ENCODE peak calls at places on chromosomes 11 and 22, in ten cellular contexts. P, A, H, S, N, V, Z, R, U and K are unnamed samples.

GRCh38 chr11:1652026-1652425 is 22.5 kb downstream of the KRTAP5-5 start:
- DNase-seq in P (no peak), A (no peak), H (no peak), S (no peak), N (no peak), V (no peak), Z (peak), R (no peak), U (peak), K (no peak)

GRCh38 chr11:91947215-91947614 is 277.4 kb upstream of the FAT3 start:
- DNase-seq in P (peak), A (peak), H (peak), S (no peak), N (peak), V (peak), Z (no peak), R (peak), U (no peak), K (peak)

GRCh38 chr22:35318346-35319215 is 18.9 kb downstream of the TOM1 start:
- DNase-seq in P (no peak), A (no peak), H (no peak), S (peak), N (no peak), V (no peak), Z (peak), R (no peak), U (no peak), K (no peak)

GRCh38 chr11:61524963-61525587 is 16.5 kb downstream of the LRRC10B start:
- DNase-seq in P (no peak), A (no peak), H (no peak), S (no peak), N (no peak), V (no peak), Z (no peak), R (no peak), U (no peak), K (no peak)

GRCh38 chr11:44955019-44955738 is 4.5 kb upstream of the TP53I11 start:
- DNase-seq in P (peak), A (peak), H (peak), S (no peak), N (peak), V (no peak), Z (peak), R (no peak), U (no peak), K (peak)

GRCh38 chr11:112128483-112129121 is 35.3 kb downstream of the IL18 start:
- DNase-seq in P (peak), A (peak), H (peak), S (no peak), N (peak), V (peak), Z (no peak), R (no peak), U (peak), K (peak)

GRCh38 chr22:30876925-30877553 is 91.5 kb downstream of the MORC2 start:
- DNase-seq in P (no peak), A (peak), H (peak), S (peak), N (peak), V (no peak), Z (no peak), R (no peak), U (no peak), K (no peak)

GRCh38 chr11:45739866-45740265 is 65.1 kb upstream of the SLC35C1 start:
- DNase-seq in P (no peak), A (no peak), H (no peak), S (no peak), N (no peak), V (no peak), Z (no peak), R (no peak), U (no peak), K (no peak)

GRCh38 chr11:11349870-11350325 is 3.2 kb downstream of the CSNK2A3 start:
- DNase-seq in P (peak), A (peak), H (peak), S (no peak), N (peak), V (no peak), Z (no peak), R (no peak), U (no peak), K (no peak)

GRCh38 chr11:48031602-48032001 is 51.2 kb downstream of the PTPRJ start:
- DNase-seq in P (no peak), A (no peak), H (no peak), S (no peak), N (no peak), V (no peak), Z (no peak), R (no peak), U (no peak), K (no peak)

GRCh38 chr11:94128171-94128745 is 383 bp upstream of the PANX1 start:
- DNase-seq in P (no peak), A (peak), H (peak), S (no peak), N (no peak), V (peak), Z (no peak), R (no peak), U (no peak), K (no peak)

GRCh38 chr11:59062602-59063529 is 23.2 kb upstream of the GLYATL1B start:
- DNase-seq in P (no peak), A (no peak), H (no peak), S (no peak), N (no peak), V (no peak), Z (no peak), R (peak), U (no peak), K (no peak)

GRCh38 chr11:104705475-104706195 is 192.6 kb downstream of the CASP12 start:
- DNase-seq in P (peak), A (no peak), H (peak), S (no peak), N (peak), V (peak), Z (no peak), R (no peak), U (no peak), K (no peak)

GRCh38 chr22:19723165-19723989 is at the start of gene GP1BB:
- DNase-seq in P (peak), A (no peak), H (no peak), S (no peak), N (peak), V (no peak), Z (no peak), R (no peak), U (no peak), K (no peak)

GRCh38 chr11:100920571-100920970 is 209.0 kb downstream of the PGR start:
- DNase-seq in P (peak), A (no peak), H (no peak), S (no peak), N (no peak), V (no peak), Z (no peak), R (no peak), U (no peak), K (peak)

GRCh38 chr11:108008656-108009496 is at the start of gene CUL5:
- DNase-seq in P (peak), A (peak), H (peak), S (peak), N (peak), V (peak), Z (peak), R (no peak), U (peak), K (peak)

GRCh38 chr11:110319501-110319900 is 23.1 kb upstream of the RDX start:
- DNase-seq in P (no peak), A (no peak), H (no peak), S (no peak), N (no peak), V (no peak), Z (no peak), R (no peak), U (no peak), K (no peak)

GRCh38 chr11:79304599-79305212 is 136.1 kb downstream of the TENM4 start:
- DNase-seq in P (no peak), A (peak), H (no peak), S (no peak), N (no peak), V (no peak), Z (no peak), R (no peak), U (no peak), K (no peak)

GRCh38 chr11:30876656-30877371 is 290.7 kb upstream of the MPPED2 start:
- DNase-seq in P (no peak), A (peak), H (no peak), S (peak), N (peak), V (no peak), Z (no peak), R (no peak), U (no peak), K (no peak)

GRCh38 chr22:36546092-36546804 is 17.3 kb upstream of the EIF3D start:
- DNase-seq in P (peak), A (peak), H (no peak), S (no peak), N (peak), V (peak), Z (no peak), R (no peak), U (no peak), K (peak)

GRCh38 chr22:27971926-27972325 is 52.9 kb upstream of the PITPNB start:
- DNase-seq in P (no peak), A (no peak), H (no peak), S (no peak), N (no peak), V (no peak), Z (no peak), R (no peak), U (no peak), K (no peak)

GRCh38 chr22:37036655-37037377 is 14.7 kb upstream of the KCTD17 start:
- DNase-seq in P (no peak), A (no peak), H (no peak), S (no peak), N (no peak), V (no peak), Z (no peak), R (no peak), U (no peak), K (no peak)

GRCh38 chr11:111460340-111460739 is 51.8 kb downstream of the BTG4 start:
- DNase-seq in P (no peak), A (no peak), H (no peak), S (no peak), N (no peak), V (no peak), Z (no peak), R (no peak), U (no peak), K (no peak)

GRCh38 chr11:113477321-113477720 is 2.1 kb upstream of the DRD2 start:
- DNase-seq in P (no peak), A (no peak), H (no peak), S (no peak), N (no peak), V (no peak), Z (no peak), R (no peak), U (no peak), K (no peak)

GRCh38 chr22:22071455-22071854 is 88.9 kb upstream of the TOP3B start:
- DNase-seq in P (no peak), A (no peak), H (no peak), S (no peak), N (no peak), V (no peak), Z (no peak), R (no peak), U (no peak), K (no peak)

GRCh38 chr11:35618497-35619029 is 303 bp downstream of the FJX1 start:
- DNase-seq in P (peak), A (no peak), H (no peak), S (no peak), N (peak), V (no peak), Z (peak), R (no peak), U (no peak), K (peak)

GRCh38 chr11:88174627-88175003 is 628 bp downstream of the RAB38 start:
- DNase-seq in P (peak), A (peak), H (peak), S (peak), N (peak), V (peak), Z (peak), R (peak), U (peak), K (peak)

GRCh38 chr11:9379046-9379445 is 5.4 kb upstream of the IPO7 start:
- DNase-seq in P (no peak), A (no peak), H (no peak), S (no peak), N (no peak), V (no peak), Z (no peak), R (no peak), U (no peak), K (no peak)

GRCh38 chr22:28710112-28710888 is 30.7 kb upstream of the TTC28 start:
- DNase-seq in P (peak), A (peak), H (no peak), S (no peak), N (peak), V (no peak), Z (no peak), R (no peak), U (no peak), K (peak)

GRCh38 chr22:50245214-50246072 is 620 bp upstream of the TUBGCP6 start:
- DNase-seq in P (no peak), A (no peak), H (no peak), S (peak), N (no peak), V (no peak), Z (no peak), R (no peak), U (no peak), K (peak)

GRCh38 chr22:50244420-50245213 is at the start of gene TUBGCP6:
- DNase-seq in P (peak), A (peak), H (peak), S (peak), N (peak), V (peak), Z (peak), R (no peak), U (peak), K (peak)

GRCh38 chr22:50247748-50248147 is 2.9 kb upstream of the TUBGCP6 start:
- DNase-seq in P (peak), A (peak), H (no peak), S (peak), N (peak), V (no peak), Z (no peak), R (no peak), U (no peak), K (no peak)

GRCh38 chr22:50248192-50249084 is 2.6 kb downstream of the HDAC10 start:
- DNase-seq in P (no peak), A (no peak), H (no peak), S (peak), N (no peak), V (no peak), Z (no peak), R (no peak), U (no peak), K (no peak)

GRCh38 chr22:50246242-50247175 is 1.7 kb upstream of the TUBGCP6 start:
- DNase-seq in P (peak), A (no peak), H (no peak), S (peak), N (no peak), V (no peak), Z (no peak), R (no peak), U (no peak), K (no peak)
- TF ChIP-seq CTCF in P (peak), A (no peak), H (no peak), S (no peak), N (peak), V (no peak), Z (no peak), R (no peak), U (no peak), K (peak)

DNA sequence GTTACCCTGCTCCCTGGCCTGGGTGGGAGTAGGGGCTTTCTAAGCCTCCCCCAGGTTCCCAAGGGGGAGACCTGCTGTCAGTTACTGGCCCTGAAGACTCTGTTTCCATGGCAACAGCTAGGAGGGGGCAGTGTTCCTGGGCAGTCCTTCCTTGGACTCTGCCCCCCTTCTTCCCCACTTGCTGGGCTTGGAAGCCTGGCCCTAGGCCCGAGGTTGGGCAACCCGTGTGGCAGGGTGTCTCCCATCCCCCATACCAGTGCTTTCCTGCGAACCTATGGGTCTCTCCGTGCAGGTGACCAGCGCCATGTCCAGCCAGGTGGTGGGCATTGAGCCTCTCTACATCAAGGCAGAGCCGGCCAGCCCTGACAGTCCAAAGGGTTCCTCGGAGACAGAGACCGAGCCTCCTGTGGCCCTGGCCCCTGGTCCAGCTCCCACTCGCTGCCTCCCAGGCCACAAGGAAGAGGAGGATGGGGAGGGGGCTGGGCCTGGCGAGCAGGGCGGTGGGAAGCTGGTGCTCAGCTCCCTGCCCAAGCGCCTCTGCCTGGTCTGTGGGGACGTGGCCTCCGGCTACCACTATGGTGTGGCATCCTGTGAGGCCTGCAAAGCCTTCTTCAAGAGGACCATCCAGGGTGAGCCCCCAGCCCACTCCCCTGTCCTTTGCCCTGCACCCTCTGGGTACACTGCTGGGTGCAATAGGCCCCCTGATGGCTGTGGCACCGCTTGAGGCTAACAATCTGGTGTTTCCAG is 1.7 kb downstream of the ESRRA start:
- DNase-seq in P (no peak), A (no peak), H (no peak), S (peak), N (peak), V (no peak), Z (peak), R (no peak), U (no peak), K (peak)
- H3K4me3 ChIP-seq in P (peak), A (peak), H (peak), S (peak), N (no peak), V (peak), Z (peak), R (peak), U (peak), K (peak)

DNA sequence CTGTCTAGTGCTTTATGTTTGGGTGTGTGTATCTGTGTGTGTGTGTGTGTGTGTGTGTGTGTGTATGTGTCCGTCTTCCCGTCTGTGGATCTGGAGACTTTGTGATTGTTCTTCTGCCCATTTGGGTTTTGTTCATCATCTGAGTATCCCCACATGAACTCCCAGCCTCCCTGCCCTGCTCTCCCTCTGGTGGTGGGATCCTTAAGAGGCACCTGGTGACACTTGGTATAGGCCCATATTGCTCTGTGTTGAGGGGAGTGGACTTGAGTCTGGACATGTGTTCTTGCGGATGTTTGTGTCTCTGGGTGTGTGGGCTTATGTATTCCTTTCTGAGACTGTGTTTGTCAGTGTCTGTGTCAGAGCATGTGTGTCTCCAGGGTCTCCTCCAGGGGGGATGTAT is 15.3 kb downstream of the RCOR2 start:
- DNase-seq in P (peak), A (peak), H (no peak), S (no peak), N (peak), V (no peak), Z (no peak), R (no peak), U (no peak), K (no peak)
- TF ChIP-seq CTCF in P (peak), A (peak), H (no peak), S (no peak), N (peak), V (no peak), Z (peak), R (peak), U (no peak), K (peak)

GRCh38 chr11:62854013-62854824 is 14.8 kb upstream of the WDR74 start:
- DNase-seq in P (no peak), A (no peak), H (no peak), S (no peak), N (no peak), V (no peak), Z (no peak), R (no peak), U (no peak), K (no peak)

GRCh38 chr11:62852523-62853188 is 13.3 kb upstream of the WDR74 start:
- DNase-seq in P (no peak), A (no peak), H (no peak), S (no peak), N (no peak), V (no peak), Z (no peak), R (no peak), U (no peak), K (no peak)

GRCh38 chr11:62854825-62855570 is 15.6 kb upstream of the WDR74 start:
- DNase-seq in P (no peak), A (peak), H (no peak), S (no peak), N (no peak), V (no peak), Z (no peak), R (no peak), U (no peak), K (no peak)

GRCh38 chr11:62851807-62852522 is 12.6 kb upstream of the WDR74 start:
- DNase-seq in P (peak), A (no peak), H (no peak), S (no peak), N (no peak), V (no peak), Z (no peak), R (no peak), U (no peak), K (peak)

GRCh38 chr11:62853279-62853965 is 14.0 kb upstream of the WDR74 start:
- DNase-seq in P (no peak), A (no peak), H (no peak), S (no peak), N (no peak), V (no peak), Z (no peak), R (no peak), U (no peak), K (no peak)
- H3K4me3 ChIP-seq in P (peak), A (peak), H (no peak), S (no peak), N (no peak), V (peak), Z (peak), R (peak), U (no peak), K (peak)

GRCh38 chr11:75814686-75815344 is at the start of gene UVRAG:
- DNase-seq in P (peak), A (peak), H (peak), S (peak), N (peak), V (peak), Z (peak), R (peak), U (peak), K (peak)

GRCh38 chr11:75815345-75815983 is 454 bp downstream of the UVRAG start:
- DNase-seq in P (peak), A (peak), H (no peak), S (no peak), N (no peak), V (no peak), Z (no peak), R (no peak), U (peak), K (no peak)

GRCh38 chr11:75813126-75813525 is 1.9 kb upstream of the UVRAG start:
- DNase-seq in P (peak), A (no peak), H (no peak), S (no peak), N (no peak), V (no peak), Z (no peak), R (no peak), U (no peak), K (no peak)

GRCh38 chr11:75813622-75814039 is 1.4 kb upstream of the UVRAG start:
- DNase-seq in P (peak), A (no peak), H (no peak), S (no peak), N (peak), V (no peak), Z (no peak), R (no peak), U (no peak), K (peak)

GRCh38 chr11:75814369-75814685 is 683 bp upstream of the UVRAG start:
- DNase-seq in P (no peak), A (no peak), H (no peak), S (no peak), N (no peak), V (no peak), Z (no peak), R (no peak), U (no peak), K (no peak)
- TF ChIP-seq CTCF in P (no peak), A (no peak), H (no peak), S (no peak), N (no peak), V (no peak), Z (no peak), R (no peak), U (no peak), K (no peak)

GRCh38 chr22:23718371-23719165 is 27.8 kb downstream of the RGL4 start:
- DNase-seq in P (no peak), A (no peak), H (no peak), S (no peak), N (no peak), V (no peak), Z (no peak), R (peak), U (no peak), K (peak)

GRCh38 chr22:23714596-23715588 is 24.1 kb downstream of the RGL4 start:
- DNase-seq in P (no peak), A (no peak), H (no peak), S (no peak), N (no peak), V (no peak), Z (no peak), R (no peak), U (peak), K (no peak)

GRCh38 chr22:23713696-23714595 is 23.1 kb downstream of the RGL4 start:
- DNase-seq in P (no peak), A (no peak), H (no peak), S (no peak), N (no peak), V (no peak), Z (no peak), R (no peak), U (peak), K (no peak)

GRCh38 chr22:23716811-23717801 is 26.3 kb downstream of the RGL4 start:
- DNase-seq in P (peak), A (peak), H (peak), S (peak), N (peak), V (peak), Z (peak), R (no peak), U (peak), K (peak)

GRCh38 chr22:23715811-23716355 is 25.1 kb downstream of the RGL4 start:
- DNase-seq in P (no peak), A (peak), H (no peak), S (peak), N (peak), V (no peak), Z (no peak), R (no peak), U (peak), K (no peak)
- H3K4me3 ChIP-seq in P (peak), A (peak), H (peak), S (peak), N (no peak), V (no peak), Z (peak), R (peak), U (peak), K (peak)

GRCh38 chr11:71120346-71120963 is 131.9 kb downstream of the SHANK2 start:
- DNase-seq in P (peak), A (peak), H (no peak), S (no peak), N (peak), V (peak), Z (no peak), R (peak), U (no peak), K (peak)
- TF ChIP-seq CTCF in P (peak), A (peak), H (no peak), S (no peak), N (no peak), V (peak), Z (peak), R (peak), U (peak), K (peak)